ENCODE peak calls at places on chromosomes 16 and 17, in eight cellular contexts. One of them, this sample, is unnamed.
A peak's percentile ranks its signal among the peaks of the same experiment; 100 is the strongest.

GRCh38 chr17:61583242-61583641 is 7.8 kb downstream of the NACA2 start:
- DNase-seq in effector memory CD4-positive, alpha-beta T cell: no peak
- DNase-seq in stimulated activated CD8-positive, alpha-beta memory T cell treated with anti-CD3 and anti-CD28 coated beads, Interleukin-7, amount 100 ng/mL, for 24 hours: no peak
- DNase-seq in GM12892: no peak
- DNase-seq in posterior cingulate gyrus: no peak
- DNase-seq in activated CD4-positive, alpha-beta T cell treated with anti-CD3 and anti-CD28 coated beads, Interleukin-2, amount 50 U/mL, for 1 hour: no peak
- DNase-seq in CD4-positive, alpha-beta T cell: no peak
- DNase-seq in fibroblast of pulmonary artery: peak; percentile 62
- DNase-seq in this sample: no peak

GRCh38 chr17:50475362-50475761 is 3.3 kb upstream of the RSAD1 start:
- DNase-seq in posterior cingulate gyrus: no peak
- DNase-seq in CD4-positive, alpha-beta T cell: no peak
- DNase-seq in fibroblast of pulmonary artery: no peak
- DNase-seq in activated CD4-positive, alpha-beta T cell treated with anti-CD3 and anti-CD28 coated beads, Interleukin-2, amount 50 U/mL, for 1 hour: no peak
- DNase-seq in effector memory CD4-positive, alpha-beta T cell: no peak
- DNase-seq in stimulated activated CD8-positive, alpha-beta memory T cell treated with anti-CD3 and anti-CD28 coated beads, Interleukin-7, amount 100 ng/mL, for 24 hours: no peak
- DNase-seq in GM12892: no peak
- DNase-seq in this sample: no peak

GRCh38 chr17:56808503-56808902 is 25.2 kb downstream of the C17orf67 start:
- DNase-seq in CD4-positive, alpha-beta T cell: no peak
- DNase-seq in posterior cingulate gyrus: no peak
- DNase-seq in GM12892: no peak
- DNase-seq in stimulated activated CD8-positive, alpha-beta memory T cell treated with anti-CD3 and anti-CD28 coated beads, Interleukin-7, amount 100 ng/mL, for 24 hours: no peak
- DNase-seq in activated CD4-positive, alpha-beta T cell treated with anti-CD3 and anti-CD28 coated beads, Interleukin-2, amount 50 U/mL, for 1 hour: no peak
- DNase-seq in fibroblast of pulmonary artery: no peak
- DNase-seq in effector memory CD4-positive, alpha-beta T cell: no peak
- DNase-seq in this sample: no peak

GRCh38 chr16:20612551-20613470 is 36.6 kb upstream of the ACSM2B start:
- DNase-seq in GM12892: no peak
- DNase-seq in posterior cingulate gyrus: no peak
- DNase-seq in CD4-positive, alpha-beta T cell: no peak
- DNase-seq in effector memory CD4-positive, alpha-beta T cell: no peak
- DNase-seq in stimulated activated CD8-positive, alpha-beta memory T cell treated with anti-CD3 and anti-CD28 coated beads, Interleukin-7, amount 100 ng/mL, for 24 hours: no peak
- DNase-seq in activated CD4-positive, alpha-beta T cell treated with anti-CD3 and anti-CD28 coated beads, Interleukin-2, amount 50 U/mL, for 1 hour: no peak
- DNase-seq in fibroblast of pulmonary artery: no peak
- DNase-seq in this sample: no peak

GRCh38 chr17:40307001-40307690 is 1.8 kb upstream of the RARA start:
- DNase-seq in effector memory CD4-positive, alpha-beta T cell: no peak
- DNase-seq in fibroblast of pulmonary artery: no peak
- DNase-seq in posterior cingulate gyrus: no peak
- DNase-seq in activated CD4-positive, alpha-beta T cell treated with anti-CD3 and anti-CD28 coated beads, Interleukin-2, amount 50 U/mL, for 1 hour: no peak
- DNase-seq in CD4-positive, alpha-beta T cell: no peak
- DNase-seq in stimulated activated CD8-positive, alpha-beta memory T cell treated with anti-CD3 and anti-CD28 coated beads, Interleukin-7, amount 100 ng/mL, for 24 hours: no peak
- DNase-seq in GM12892: no peak
- DNase-seq in this sample: no peak

GRCh38 chr17:8226536-8227237 is 16.3 kb upstream of the AURKB start:
- DNase-seq in GM12892: no peak
- DNase-seq in activated CD4-positive, alpha-beta T cell treated with anti-CD3 and anti-CD28 coated beads, Interleukin-2, amount 50 U/mL, for 1 hour: no peak
- DNase-seq in fibroblast of pulmonary artery: peak; percentile 93
- DNase-seq in effector memory CD4-positive, alpha-beta T cell: no peak
- DNase-seq in CD4-positive, alpha-beta T cell: no peak
- DNase-seq in stimulated activated CD8-positive, alpha-beta memory T cell treated with anti-CD3 and anti-CD28 coated beads, Interleukin-7, amount 100 ng/mL, for 24 hours: no peak
- DNase-seq in posterior cingulate gyrus: peak; percentile 32
- DNase-seq in this sample: no peak

GRCh38 chr17:9766970-9767369 is 24.4 kb downstream of the DHRS7C start:
- DNase-seq in effector memory CD4-positive, alpha-beta T cell: no peak
- DNase-seq in activated CD4-positive, alpha-beta T cell treated with anti-CD3 and anti-CD28 coated beads, Interleukin-2, amount 50 U/mL, for 1 hour: no peak
- DNase-seq in GM12892: no peak
- DNase-seq in stimulated activated CD8-positive, alpha-beta memory T cell treated with anti-CD3 and anti-CD28 coated beads, Interleukin-7, amount 100 ng/mL, for 24 hours: no peak
- DNase-seq in posterior cingulate gyrus: no peak
- DNase-seq in fibroblast of pulmonary artery: no peak
- DNase-seq in CD4-positive, alpha-beta T cell: no peak
- DNase-seq in this sample: no peak

GRCh38 chr17:75074532-75074931 is 13.2 kb upstream of the SLC16A5 start:
- DNase-seq in fibroblast of pulmonary artery: no peak
- DNase-seq in CD4-positive, alpha-beta T cell: no peak
- DNase-seq in activated CD4-positive, alpha-beta T cell treated with anti-CD3 and anti-CD28 coated beads, Interleukin-2, amount 50 U/mL, for 1 hour: no peak
- DNase-seq in posterior cingulate gyrus: no peak
- DNase-seq in GM12892: no peak
- DNase-seq in effector memory CD4-positive, alpha-beta T cell: no peak
- DNase-seq in stimulated activated CD8-positive, alpha-beta memory T cell treated with anti-CD3 and anti-CD28 coated beads, Interleukin-7, amount 100 ng/mL, for 24 hours: no peak
- DNase-seq in this sample: no peak

GRCh38 chr17:55965051-55965450 is 188.2 kb upstream of the ANKFN1 start:
- DNase-seq in posterior cingulate gyrus: no peak
- DNase-seq in GM12892: no peak
- DNase-seq in fibroblast of pulmonary artery: no peak
- DNase-seq in activated CD4-positive, alpha-beta T cell treated with anti-CD3 and anti-CD28 coated beads, Interleukin-2, amount 50 U/mL, for 1 hour: no peak
- DNase-seq in CD4-positive, alpha-beta T cell: no peak
- DNase-seq in stimulated activated CD8-positive, alpha-beta memory T cell treated with anti-CD3 and anti-CD28 coated beads, Interleukin-7, amount 100 ng/mL, for 24 hours: no peak
- DNase-seq in effector memory CD4-positive, alpha-beta T cell: no peak
- DNase-seq in this sample: no peak

GRCh38 chr17:19539841-19540311 is 6.2 kb downstream of the SLC47A1 start:
- DNase-seq in posterior cingulate gyrus: no peak
- DNase-seq in CD4-positive, alpha-beta T cell: no peak
- DNase-seq in stimulated activated CD8-positive, alpha-beta memory T cell treated with anti-CD3 and anti-CD28 coated beads, Interleukin-7, amount 100 ng/mL, for 24 hours: no peak
- DNase-seq in activated CD4-positive, alpha-beta T cell treated with anti-CD3 and anti-CD28 coated beads, Interleukin-2, amount 50 U/mL, for 1 hour: no peak
- DNase-seq in effector memory CD4-positive, alpha-beta T cell: no peak
- DNase-seq in fibroblast of pulmonary artery: no peak
- DNase-seq in GM12892: no peak
- DNase-seq in this sample: no peak

GRCh38 chr17:74682442-74683190 is 30.1 kb downstream of the CD300LF start:
- DNase-seq in stimulated activated CD8-positive, alpha-beta memory T cell treated with anti-CD3 and anti-CD28 coated beads, Interleukin-7, amount 100 ng/mL, for 24 hours: no peak
- DNase-seq in CD4-positive, alpha-beta T cell: no peak
- DNase-seq in activated CD4-positive, alpha-beta T cell treated with anti-CD3 and anti-CD28 coated beads, Interleukin-2, amount 50 U/mL, for 1 hour: no peak
- DNase-seq in fibroblast of pulmonary artery: no peak
- DNase-seq in GM12892: no peak
- DNase-seq in posterior cingulate gyrus: no peak
- DNase-seq in effector memory CD4-positive, alpha-beta T cell: no peak
- DNase-seq in this sample: no peak

GRCh38 chr16:57624044-57624688 is 4.3 kb upstream of the ADGRG1 start:
- DNase-seq in GM12892: no peak
- DNase-seq in effector memory CD4-positive, alpha-beta T cell: no peak
- DNase-seq in posterior cingulate gyrus: no peak
- DNase-seq in CD4-positive, alpha-beta T cell: no peak
- DNase-seq in activated CD4-positive, alpha-beta T cell treated with anti-CD3 and anti-CD28 coated beads, Interleukin-2, amount 50 U/mL, for 1 hour: no peak
- DNase-seq in stimulated activated CD8-positive, alpha-beta memory T cell treated with anti-CD3 and anti-CD28 coated beads, Interleukin-7, amount 100 ng/mL, for 24 hours: no peak
- DNase-seq in fibroblast of pulmonary artery: peak; percentile 88
- DNase-seq in this sample: no peak

GRCh38 chr16:19578378-19578851 is 22.9 kb downstream of the VPS35L start:
- DNase-seq in fibroblast of pulmonary artery: peak; percentile 79
- DNase-seq in posterior cingulate gyrus: peak; percentile 77
- DNase-seq in CD4-positive, alpha-beta T cell: no peak
- DNase-seq in GM12892: no peak
- DNase-seq in activated CD4-positive, alpha-beta T cell treated with anti-CD3 and anti-CD28 coated beads, Interleukin-2, amount 50 U/mL, for 1 hour: no peak
- DNase-seq in stimulated activated CD8-positive, alpha-beta memory T cell treated with anti-CD3 and anti-CD28 coated beads, Interleukin-7, amount 100 ng/mL, for 24 hours: no peak
- DNase-seq in effector memory CD4-positive, alpha-beta T cell: no peak
- DNase-seq in this sample: no peak

GRCh38 chr16:84062734-84063640 is 20.4 kb upstream of the SLC38A8 start:
- DNase-seq in stimulated activated CD8-positive, alpha-beta memory T cell treated with anti-CD3 and anti-CD28 coated beads, Interleukin-7, amount 100 ng/mL, for 24 hours: peak; percentile 56
- DNase-seq in GM12892: peak; percentile 48
- DNase-seq in fibroblast of pulmonary artery: peak; percentile 81
- DNase-seq in CD4-positive, alpha-beta T cell: peak; percentile 58
- DNase-seq in activated CD4-positive, alpha-beta T cell treated with anti-CD3 and anti-CD28 coated beads, Interleukin-2, amount 50 U/mL, for 1 hour: peak; percentile 65
- DNase-seq in effector memory CD4-positive, alpha-beta T cell: peak; percentile 23
- DNase-seq in posterior cingulate gyrus: peak; percentile 68
- DNase-seq in this sample: peak; percentile 58

GRCh38 chr16:4323071-4323844 is 7.4 kb downstream of the GLIS2 start:
- DNase-seq in stimulated activated CD8-positive, alpha-beta memory T cell treated with anti-CD3 and anti-CD28 coated beads, Interleukin-7, amount 100 ng/mL, for 24 hours: no peak
- DNase-seq in fibroblast of pulmonary artery: no peak
- DNase-seq in effector memory CD4-positive, alpha-beta T cell: no peak
- DNase-seq in activated CD4-positive, alpha-beta T cell treated with anti-CD3 and anti-CD28 coated beads, Interleukin-2, amount 50 U/mL, for 1 hour: no peak
- DNase-seq in posterior cingulate gyrus: no peak
- DNase-seq in GM12892: no peak
- DNase-seq in CD4-positive, alpha-beta T cell: no peak
- DNase-seq in this sample: no peak

This sample was measured in T-helper 1 cell.